ENCODE peak calls at places on chromosomes 3 and 15, in five cellular contexts. Z is NCI-H2081, F is NAMALWA, Q is NCI-H345, K is HuH-7. N is an unnamed sample.

GRCh38 chr15:50764331-50765201 is 940 bp downstream of the SPPL2A start:
- DNase-seq in F (peak), Z (peak), K (no peak), Q (no peak), N (no peak)

GRCh38 chr3:195441971-195442572 is 748 bp downstream of the ACAP2 start:
- DNase-seq in Q (peak), K (peak), F (peak), Z (peak), N (peak)

GRCh38 chr15:45648521-45649200 is 13.8 kb downstream of the SQOR start:
- DNase-seq in K (no peak), Q (no peak), Z (no peak), F (no peak), N (no peak)

GRCh38 chr3:104916971-104917370 is 449.7 kb upstream of the ALCAM start:
- DNase-seq in F (no peak), K (no peak), Z (no peak), Q (no peak), N (no peak)

GRCh38 chr15:81106560-81106959 is 27.5 kb upstream of the CFAP161 start:
- DNase-seq in Z (peak), K (peak), Q (peak), F (peak), N (peak)

GRCh38 chr15:40942337-40942854 is 10.9 kb upstream of the CHAC1 start:
- DNase-seq in K (no peak), Z (no peak), F (peak), Q (no peak), N (no peak)

GRCh38 chr15:67091073-67091965 is 25.9 kb downstream of the SMAD3 start:
- DNase-seq in Q (no peak), F (no peak), K (no peak), Z (no peak), N (no peak)

GRCh38 chr15:48802867-48803266 is 8.0 kb downstream of the CEP152 start:
- DNase-seq in K (no peak), F (no peak), Q (no peak), Z (no peak), N (no peak)

GRCh38 chr3:41997702-41998551 is 36.0 kb upstream of the ULK4 start:
- DNase-seq in F (no peak), K (no peak), Q (no peak), Z (no peak), N (no peak)

GRCh38 chr15:78808550-78808949 is 2.7 kb downstream of the ADAMTS7 start:
- DNase-seq in Q (no peak), F (peak), K (peak), Z (peak), N (peak)

GRCh38 chr15:58771621-58772235 is 626 bp downstream of the MINDY2 start:
- DNase-seq in K (peak), Q (no peak), Z (peak), F (peak), N (peak)

GRCh38 chr15:35448294-35448693 is 97.7 kb downstream of the DPH6 start:
- DNase-seq in K (no peak), Q (no peak), F (no peak), Z (no peak), N (no peak)

GRCh38 chr15:69462030-69462492 is 9.4 kb downstream of the RPLP1 start:
- DNase-seq in K (no peak), Z (no peak), F (no peak), Q (peak), N (no peak)

GRCh38 chr15:60575995-60576394 is 97.1 kb upstream of the ICE2 start:
- DNase-seq in Z (no peak), Q (no peak), F (no peak), K (peak), N (no peak)

GRCh38 chr3:46700772-46701171 is 420 bp upstream of the TMIE start:
- DNase-seq in Q (peak), Z (peak), K (no peak), F (no peak), N (no peak)

GRCh38 chr3:52225452-52226228 is at the start of gene TLR9:
- DNase-seq in Q (no peak), Z (no peak), F (peak), K (no peak), N (no peak)

GRCh38 chr3:144107923-144108322 is 136.3 kb downstream of the DIPK2A start:
- DNase-seq in F (no peak), Z (peak), K (no peak), Q (no peak), N (no peak)

GRCh38 chr3:6120786-6121185 is 740.1 kb upstream of the GRM7 start:
- DNase-seq in K (no peak), Z (no peak), Q (no peak), F (no peak), N (no peak)

GRCh38 chr3:129312671-129313414 is 34.2 kb downstream of the HMCES start:
- DNase-seq in Q (no peak), F (no peak), Z (no peak), K (no peak), N (peak)

GRCh38 chr3:128788268-128788869 is 62.4 kb downstream of the RAB7A start:
- DNase-seq in Q (no peak), K (no peak), F (no peak), Z (no peak), N (no peak)

GRCh38 chr3:183013857-183014256 is 33.5 kb upstream of the DCUN1D1 start:
- DNase-seq in Q (no peak), K (no peak), Z (no peak), F (no peak), N (no peak)

GRCh38 chr3:72810659-72811434 is 37.4 kb downstream of the SHQ1 start:
- DNase-seq in Z (peak), Q (peak), K (no peak), F (no peak), N (no peak)

GRCh38 chr15:68560501-68561113 is 18.2 kb upstream of the CORO2B start:
- DNase-seq in Z (no peak), Q (no peak), K (no peak), F (no peak), N (no peak)

GRCh38 chr3:32945136-32945535 is 6.3 kb upstream of the CCR4 start:
- DNase-seq in Z (no peak), K (no peak), Q (no peak), F (no peak), N (no peak)

GRCh38 chr3:37855363-37855970 is 6.2 kb upstream of the CTDSPL start:
- DNase-seq in K (peak), Z (peak), Q (peak), F (peak), N (peak)

GRCh38 chr15:70964058-70964457 is 71.4 kb downstream of the LRRC49 start:
- DNase-seq in Q (no peak), K (no peak), Z (no peak), F (no peak), N (no peak)

GRCh38 chr3:4776980-4777581 is 202.2 kb upstream of the BHLHE40 start:
- DNase-seq in K (peak), Q (no peak), Z (no peak), F (no peak), N (peak)

GRCh38 chr3:179038216-179038898 is 33.3 kb downstream of the ZMAT3 start:
- DNase-seq in K (no peak), F (no peak), Q (no peak), Z (no peak), N (no peak)

GRCh38 chr15:31839388-31839787 is 190.9 kb upstream of the CHRNA7 start:
- DNase-seq in F (no peak), Z (no peak), Q (no peak), K (no peak), N (no peak)

GRCh38 chr3:18771931-18772330 is 346.8 kb upstream of the SATB1 start:
- DNase-seq in K (no peak), Q (no peak), Z (no peak), F (no peak), N (no peak)

GRCh38 chr15:74231475-74231874 is 4.7 kb upstream of the CCDC33 start:
- DNase-seq in Q (no peak), Z (no peak), K (no peak), F (no peak), N (no peak)

GRCh38 chr3:40499952-40500351 is 5.9 kb upstream of the ZNF620 start:
- DNase-seq in K (no peak), Q (no peak), Z (no peak), F (no peak), N (no peak)

GRCh38 chr15:101558217-101558941 is 68.9 kb upstream of the PCSK6 start:
- DNase-seq in Z (no peak), F (no peak), Q (peak), K (peak), N (peak)

GRCh38 chr3:17518189-17519059 is 224.0 kb downstream of the TBC1D5 start:
- DNase-seq in K (no peak), F (no peak), Q (no peak), Z (no peak), N (no peak)

GRCh38 chr3:163438760-163439159 is 1639.5 kb downstream of the SI start:
- DNase-seq in Q (no peak), F (no peak), K (no peak), Z (no peak), N (no peak)

GRCh38 chr3:172042136-172042535 is 2.8 kb downstream of the FNDC3B start:
- DNase-seq in K (no peak), Q (no peak), F (no peak), Z (no peak), N (no peak)

GRCh38 chr15:26475554-26475953 is 297.3 kb downstream of the GABRB3 start:
- DNase-seq in Z (peak), Q (no peak), F (no peak), K (no peak), N (no peak)

GRCh38 chr15:98203872-98204660 is 243.6 kb downstream of the ARRDC4 start:
- DNase-seq in K (no peak), Q (no peak), F (no peak), Z (no peak), N (no peak)

GRCh38 chr15:52010633-52011595 is 8.1 kb upstream of the MAPK6 start:
- DNase-seq in Q (peak), Z (no peak), F (no peak), K (no peak), N (no peak)

GRCh38 chr3:66381621-66382020 is 119.2 kb downstream of the LRIG1 start:
- DNase-seq in Z (no peak), K (no peak), F (no peak), Q (no peak), N (no peak)